ENCODE peak calls at places on chromosome 22, in eight cellular contexts. J is tibial nerve, L is trophoblast cell, M is fibroblast of mammary gland, U is psoas muscle, W is Caco-2, F is astrocyte of the spinal cord, R is aorta. Z is an unnamed sample.

GRCh38 chr22:36334081-36334831 is 53.5 kb downstream of the MYH9 start:
- DNase-seq in R (no peak), L (peak; percentile 58), U (no peak), W (no peak), F (no peak), J (no peak), M (no peak), Z (peak; percentile 69)

GRCh38 chr22:35258144-35258988 is 1.1 kb downstream of the HMGXB4 start:
- DNase-seq in L (peak; percentile 7), M (peak; percentile 24), J (peak; percentile 6), F (peak; percentile 15), U (no peak), R (no peak), W (no peak), Z (peak; percentile 53)

GRCh38 chr22:43106302-43106701 is 4.2 kb upstream of the BIK start:
- DNase-seq in R (no peak), U (no peak), L (no peak), M (no peak), J (no peak), F (no peak), W (no peak), Z (no peak)

GRCh38 chr22:44616461-44616860 is 85.5 kb upstream of the PRR5 start:
- DNase-seq in R (no peak), M (no peak), L (no peak), J (no peak), W (no peak), U (no peak), F (no peak), Z (no peak)

GRCh38 chr22:22857607-22858558 is 29.7 kb upstream of the IGLL5 start:
- DNase-seq in W (no peak), J (no peak), R (no peak), L (no peak), F (no peak), M (no peak), U (no peak), Z (no peak)

GRCh38 chr22:47402876-47403525 is 640.6 kb downstream of the TBC1D22A start:
- DNase-seq in F (no peak), W (no peak), U (no peak), L (no peak), R (peak; percentile 51), M (no peak), J (no peak), Z (no peak)

GRCh38 chr22:22745225-22746060 is 101.0 kb downstream of the GGTLC2 start:
- DNase-seq in J (no peak), R (no peak), F (no peak), U (no peak), W (peak; percentile 59), L (peak; percentile 55), M (peak; percentile 46), Z (peak; percentile 33)

GRCh38 chr22:35102663-35103062 is 36.7 kb downstream of the ISX start:
- DNase-seq in F (no peak), U (no peak), M (no peak), L (peak; percentile 17), W (peak; percentile 16), J (no peak), R (no peak), Z (peak; percentile 16)

GRCh38 chr22:24427500-24428164 is at the start of gene ADORA2A:
- DNase-seq in W (no peak), J (no peak), M (no peak), L (no peak), R (no peak), F (no peak), U (peak; percentile 54), Z (no peak)

GRCh38 chr22:19974233-19974861 is 32.7 kb upstream of the TXNRD2 start:
- DNase-seq in F (peak; percentile 77), R (no peak), U (no peak), L (peak; percentile 92), M (peak; percentile 43), W (peak; percentile 43), J (no peak), Z (peak; percentile 35)

GRCh38 chr22:19972652-19973550 is 31.3 kb upstream of the TXNRD2 start:
- DNase-seq in M (no peak), J (no peak), W (no peak), L (peak; percentile 73), U (no peak), R (no peak), F (no peak), Z (no peak)

GRCh38 chr22:19972251-19972650 is 30.6 kb upstream of the TXNRD2 start:
- DNase-seq in F (no peak), L (no peak), M (no peak), R (no peak), U (no peak), W (no peak), J (no peak), Z (no peak)

GRCh38 chr22:19974935-19975706 is 33.5 kb upstream of the TXNRD2 start:
- DNase-seq in R (no peak), F (no peak), U (no peak), W (no peak), J (no peak), M (no peak), L (peak; percentile 92), Z (peak; percentile 64)

GRCh38 chr22:19973551-19974183 is 32.0 kb upstream of the TXNRD2 start:
- DNase-seq in R (no peak), M (no peak), W (no peak), L (no peak), U (no peak), J (no peak), F (no peak), Z (no peak)
- H3K4me3 ChIP-seq in R (no peak overlapping the region), M (no peak overlapping the region), W (no peak overlapping the region), L (no peak overlapping the region), U (no peak overlapping the region), J (no peak overlapping the region), F (no peak overlapping the region), Z (no peak overlapping the region)

GRCh38 chr22:29470159-29470855 is 9.7 kb upstream of the NEFH start:
- DNase-seq in L (peak; percentile 73), R (peak; percentile 88), J (no peak), F (peak; percentile 41), M (peak; percentile 26), U (peak; percentile 82), W (peak; percentile 87), Z (peak; percentile 76)

GRCh38 chr22:29464581-29464980 is 15.4 kb upstream of the NEFH start:
- DNase-seq in J (no peak), U (no peak), L (no peak), M (no peak), W (no peak), F (no peak), R (no peak), Z (no peak)

GRCh38 chr22:29473001-29473400 is 7.0 kb upstream of the NEFH start:
- DNase-seq in L (no peak), U (no peak), J (no peak), F (no peak), R (no peak), M (no peak), W (no peak), Z (no peak)

GRCh38 chr22:29475550-29475949 is 4.5 kb upstream of the NEFH start:
- DNase-seq in J (no peak), F (no peak), W (no peak), L (no peak), M (no peak), U (no peak), R (no peak), Z (no peak)

GRCh38 chr22:29469755-29470154 is 10.3 kb upstream of the NEFH start:
- DNase-seq in J (no peak), U (no peak), W (peak; percentile 34), M (no peak), R (no peak), F (no peak), L (no peak), Z (peak; percentile 26)
- H3K4me3 ChIP-seq in J (no peak overlapping the region), U (no peak overlapping the region), W (peak overlapping the region; percentile 43), M (no peak overlapping the region), R (no peak overlapping the region), F (no peak overlapping the region), L (no peak overlapping the region), Z (peak overlapping the region; percentile 41)

GRCh38 chr22:31344369-31345330 is 1.5 kb downstream of the PATZ1 start:
- DNase-seq in J (peak; percentile 51), U (peak; percentile 68), M (peak; percentile 48), R (peak; percentile 80), L (peak; percentile 50), W (no peak), F (peak; percentile 61), Z (peak; percentile 53)

GRCh38 chr22:31342389-31343125 is 3.6 kb downstream of the PATZ1 start:
- DNase-seq in M (no peak), W (no peak), R (no peak), J (no peak), F (no peak), U (no peak), L (no peak), Z (no peak)

GRCh38 chr22:31341386-31342088 is 4.6 kb downstream of the PATZ1 start:
- DNase-seq in M (no peak), U (no peak), W (no peak), J (no peak), R (no peak), L (no peak), F (no peak), Z (no peak)

GRCh38 chr22:31345331-31346254 is 553 bp downstream of the PATZ1 start:
- DNase-seq in F (peak; percentile 81), R (peak; percentile 94), U (peak; percentile 92), J (peak; percentile 71), M (peak; percentile 81), L (peak; percentile 91), W (peak; percentile 90), Z (peak; percentile 86)

DNA sequence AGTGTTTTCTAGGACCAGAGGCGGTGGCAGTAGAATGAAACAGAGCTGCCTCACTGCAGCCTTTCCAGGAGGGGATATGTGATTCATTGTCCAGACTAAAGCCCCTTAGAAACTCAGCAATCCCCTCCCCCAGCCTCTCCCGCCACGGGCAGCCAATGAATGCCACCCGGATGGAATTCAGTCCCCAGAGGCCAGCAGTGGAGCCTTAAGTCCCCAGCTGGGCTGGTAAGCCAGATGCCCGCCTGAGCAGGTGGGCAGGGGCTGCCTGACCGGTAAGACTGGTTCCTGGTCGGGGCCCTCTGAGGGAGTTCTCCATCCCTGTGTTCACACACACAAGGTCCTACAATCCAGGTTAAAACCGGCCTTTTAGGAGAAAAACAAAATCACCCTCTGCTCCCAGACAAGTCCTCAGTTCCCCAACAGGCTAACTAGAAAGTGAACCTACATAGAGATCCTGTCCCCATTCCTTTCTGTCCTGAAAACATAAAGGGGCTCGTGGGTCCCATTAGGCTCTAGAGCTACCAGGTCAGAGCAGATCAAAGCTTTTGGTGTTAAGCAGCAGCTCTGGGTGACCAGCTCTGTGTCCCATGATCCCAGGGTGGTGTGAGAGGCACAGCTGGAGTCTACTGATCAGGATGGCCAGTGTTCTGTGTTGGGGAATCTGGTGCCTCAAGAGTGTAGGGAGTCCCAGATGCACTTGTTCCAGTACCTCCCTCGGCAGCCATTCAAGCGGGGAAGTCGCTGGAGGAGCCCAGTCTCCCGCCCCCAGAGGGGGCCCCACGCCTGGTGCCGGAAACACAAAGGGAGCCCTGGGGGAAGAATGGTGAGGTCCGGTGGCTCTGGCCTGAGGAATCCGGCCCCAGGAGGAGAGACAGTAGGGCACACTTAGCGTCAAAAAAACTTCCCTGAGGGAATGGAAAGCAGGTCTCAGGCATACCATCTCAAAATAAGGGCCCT is 2.6 kb downstream of the PATZ1 start:
- DNase-seq in L (peak; percentile 84), M (no peak), W (peak; percentile 74), F (no peak), R (no peak), J (peak; percentile 8), U (no peak), Z (peak; percentile 80)
- H3K4me3 ChIP-seq in L (peak overlapping the region; percentile 53), M (no peak overlapping the region), W (peak overlapping the region; percentile 14), F (peak overlapping the region; percentile 27), R (no peak overlapping the region), J (no peak overlapping the region), U (peak overlapping the region; percentile 81), Z (peak overlapping the region; percentile 35)

DNA sequence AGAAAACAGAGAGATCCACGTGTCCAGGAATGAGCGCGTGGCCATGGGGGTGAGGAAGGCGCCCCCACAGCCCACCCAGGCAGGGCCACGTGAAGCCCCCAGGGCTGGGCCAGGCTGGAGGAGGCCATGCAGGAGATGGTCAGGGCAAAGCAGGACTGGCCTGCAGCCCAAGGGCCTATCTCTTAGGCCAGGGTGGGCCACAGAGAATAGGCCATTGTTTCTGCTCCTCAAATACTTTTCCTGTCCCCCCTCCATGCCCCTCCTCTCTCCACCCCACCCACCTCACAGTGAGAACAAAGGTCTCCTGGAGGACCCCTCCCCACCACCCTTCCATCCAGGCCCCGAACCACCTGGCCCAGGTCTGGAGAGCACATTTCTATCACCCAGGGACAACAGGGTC is 8.3 kb upstream of the CDC42EP1 start:
- DNase-seq in R (no peak), F (no peak), U (no peak), L (no peak), W (no peak), J (no peak), M (no peak), Z (no peak)
- H3K4me3 ChIP-seq in R (no peak overlapping the region), F (no peak overlapping the region), U (no peak overlapping the region), L (no peak overlapping the region), W (no peak overlapping the region), J (no peak overlapping the region), M (no peak overlapping the region), Z (no peak overlapping the region)

Z was measured in epithelial cell of esophagus.